ENCODE peak calls at places on chromosome 20, in nine cellular contexts. Q is esophagus muscularis mucosa, V is lower leg skin, E is uterus, W is adrenal gland, B is IMR-90, U is Peyer's patch, J is upper lobe of left lung, O is stomach. R is an unnamed sample.

GRCh38 chr20:53036992-53037391 is 64.8 kb downstream of the TSHZ2 start:
- DNase-seq in Q (peak; percentile 60), V (peak; percentile 89), E (peak; percentile 39), W (no peak), B (no peak), U (no peak), J (no peak), O (no peak), R (no peak)

GRCh38 chr20:38658879-38659612 is 57.4 kb downstream of the ARHGAP40 start:
- DNase-seq in Q (no peak), V (no peak), E (no peak), W (peak; percentile 25), B (no peak), U (peak; percentile 50), J (no peak), O (no peak), R (peak; percentile 46)

GRCh38 chr20:58623579-58624473 is 27.3 kb upstream of the STX16 start:
- DNase-seq in Q (no peak), V (no peak), E (peak; percentile 87), W (peak; percentile 89), B (peak; percentile 97), U (no peak), J (peak; percentile 83), O (no peak), R (no peak)

GRCh38 chr20:56540415-56540814 is 7.4 kb downstream of the FAM209B start:
- DNase-seq in Q (no peak), V (no peak), E (no peak), W (no peak), B (peak; percentile 24), U (no peak), J (no peak), O (no peak), R (no peak)

GRCh38 chr20:6058684-6059295 is 4.9 kb upstream of the LRRN4 start:
- DNase-seq in Q (no peak), V (peak; percentile 65), E (no peak), W (no peak), B (no peak), U (no peak), J (peak; percentile 46), O (peak; percentile 38), R (no peak)

GRCh38 chr20:25017257-25017803 is 24.8 kb upstream of the APMAP start:
- DNase-seq in Q (no peak), V (peak; percentile 94), E (no peak), W (no peak), B (no peak), U (peak; percentile 70), J (no peak), O (peak; percentile 98), R (no peak)

GRCh38 chr20:19806806-19807691 is 49.0 kb downstream of the RIN2 start:
- DNase-seq in Q (no peak), V (no peak), E (no peak), W (no peak), B (peak; percentile 35), U (no peak), J (no peak), O (no peak), R (no peak)

GRCh38 chr20:40816039-40816352 is 127.0 kb upstream of the MAFB start:
- DNase-seq in Q (no peak), V (no peak), E (no peak), W (no peak), B (no peak), U (no peak), J (no peak), O (no peak), R (no peak)

GRCh38 chr20:51531141-51531710 is 11.3 kb downstream of the NFATC2 start:
- DNase-seq in Q (no peak), V (no peak), E (no peak), W (no peak), B (peak; percentile 36), U (no peak), J (peak; percentile 59), O (no peak), R (no peak)

GRCh38 chr20:59683181-59683580 is 78.8 kb downstream of the PHACTR3 start:
- DNase-seq in Q (no peak), V (peak; percentile 64), E (no peak), W (no peak), B (no peak), U (no peak), J (no peak), O (no peak), R (no peak)

GRCh38 chr20:4876301-4876700 is 125.0 kb downstream of the SLC23A2 start:
- DNase-seq in Q (no peak), V (no peak), E (no peak), W (peak; percentile 1), B (no peak), U (no peak), J (no peak), O (no peak), R (no peak)

GRCh38 chr20:51712501-51713212 is 55.5 kb downstream of the ATP9A start:
- DNase-seq in Q (no peak), V (no peak), E (no peak), W (peak; percentile 51), B (peak; percentile 39), U (peak; percentile 43), J (peak; percentile 58), O (no peak), R (no peak)

GRCh38 chr20:20820104-20820503 is 107.7 kb upstream of the RALGAPA2 start:
- DNase-seq in Q (no peak), V (no peak), E (no peak), W (no peak), B (no peak), U (no peak), J (no peak), O (peak; percentile 37), R (no peak)

GRCh38 chr20:31516651-31517050 is 2.4 kb downstream of the HM13 start:
- DNase-seq in Q (no peak), V (no peak), E (no peak), W (no peak), B (no peak), U (no peak), J (no peak), O (no peak), R (no peak)

GRCh38 chr20:31516166-31516565 is 1.9 kb downstream of the HM13 start:
- DNase-seq in Q (no peak), V (no peak), E (no peak), W (no peak), B (no peak), U (no peak), J (no peak), O (no peak), R (no peak)

GRCh38 chr20:31515775-31516107 is 1.5 kb downstream of the HM13 start:
- DNase-seq in Q (no peak), V (no peak), E (no peak), W (no peak), B (no peak), U (no peak), J (no peak), O (no peak), R (peak; percentile 19)

GRCh38 chr20:31515072-31515774 is 981 bp downstream of the HM13 start:
- DNase-seq in Q (no peak), V (no peak), E (no peak), W (no peak), B (no peak), U (no peak), J (no peak), O (no peak), R (no peak)

DNA sequence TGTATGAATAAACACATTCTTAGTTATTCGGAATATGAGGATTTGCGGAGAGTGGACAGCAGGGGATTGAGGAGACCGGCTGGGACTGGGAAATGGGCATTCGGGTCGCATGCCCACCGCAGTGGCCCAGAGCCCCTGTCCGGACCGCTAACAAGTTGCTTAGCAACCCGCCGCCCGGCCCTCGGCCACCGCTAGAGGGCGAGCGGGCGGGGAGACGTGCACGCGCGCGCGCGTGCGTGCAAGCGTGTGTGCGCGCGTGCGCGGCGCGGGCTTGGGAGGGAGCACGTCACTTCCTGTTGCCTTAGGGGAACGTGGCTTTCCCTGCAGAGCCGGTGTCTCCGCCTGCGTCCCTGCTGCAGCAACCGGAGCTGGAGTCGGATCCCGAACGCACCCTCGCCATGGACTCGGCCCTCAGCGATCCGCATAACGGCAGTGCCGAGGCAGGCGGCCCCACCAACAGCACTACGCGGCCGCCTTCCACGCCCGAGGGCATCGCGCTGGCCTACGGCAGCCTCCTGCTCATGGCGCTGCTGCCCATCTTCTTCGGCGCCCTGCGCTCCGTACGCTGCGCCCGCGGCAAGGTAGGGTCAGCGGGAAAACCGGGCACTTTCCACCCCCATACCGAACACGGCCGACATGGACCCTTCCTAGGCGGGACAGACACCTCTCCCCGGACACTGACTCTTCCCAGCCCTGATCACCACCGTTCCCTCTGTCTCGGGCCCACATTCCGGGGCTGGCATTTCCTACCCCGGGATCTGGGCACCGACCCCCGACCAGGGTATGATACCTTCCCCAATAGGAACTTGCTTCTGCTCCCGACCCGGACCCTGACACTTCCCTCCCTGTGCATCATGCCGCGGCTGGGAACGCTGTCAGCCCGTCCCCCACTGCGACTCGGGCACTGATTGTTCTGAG is at the start of gene HM13:
- DNase-seq in Q (peak; percentile 96), V (peak; percentile 98), E (peak; percentile 92), W (peak; percentile 91), B (peak; percentile 94), U (peak; percentile 96), J (peak; percentile 100), O (peak; percentile 94), R (peak; percentile 96)
- TF ChIP-seq POLR2A in Q (peak; percentile 89), V (no peak), E (peak; percentile 82), W (peak; percentile 74), B (peak; percentile 90), U (peak; percentile 67), J (peak; percentile 67), O (no peak), R (peak; percentile 85)

GRCh38 chr20:34709836-34710567 is 5.9 kb downstream of the TP53INP2 start:
- DNase-seq in Q (no peak), V (peak; percentile 88), E (no peak), W (peak; percentile 61), B (peak; percentile 51), U (no peak), J (peak; percentile 95), O (peak; percentile 83), R (peak; percentile 89)
- TF ChIP-seq POLR2A in Q (no peak), V (no peak), E (peak; percentile 39), W (peak; percentile 32), B (no peak), U (no peak), J (no peak), O (no peak), R (no peak)

DNA sequence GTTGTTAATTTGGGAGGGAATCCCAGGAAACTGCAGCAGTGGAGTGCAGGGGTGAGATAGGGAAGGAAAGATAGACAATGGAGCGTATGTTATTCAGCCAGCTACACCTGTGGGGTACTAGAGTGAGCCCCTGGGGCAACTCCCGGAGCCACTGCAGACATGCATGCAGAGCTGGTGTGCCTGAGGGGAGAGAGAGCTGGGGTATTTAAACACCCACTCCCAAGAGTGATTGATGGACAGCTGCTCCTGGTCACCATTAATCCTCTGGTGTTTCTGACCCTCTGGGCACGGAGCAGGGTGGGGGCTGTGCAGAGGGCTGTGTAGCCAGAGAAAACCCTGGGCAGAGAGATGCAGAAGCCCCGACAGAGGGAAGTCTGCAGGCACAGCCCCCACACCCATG is 146.7 kb upstream of the CDH4 start:
- DNase-seq in Q (no peak), V (no peak), E (no peak), W (no peak), B (no peak), U (no peak), J (no peak), O (no peak), R (no peak)
- TF ChIP-seq POLR2A in Q (no peak), V (no peak), E (no peak), W (no peak), B (no peak), U (no peak), J (no peak), O (no peak), R (no peak)

DNA sequence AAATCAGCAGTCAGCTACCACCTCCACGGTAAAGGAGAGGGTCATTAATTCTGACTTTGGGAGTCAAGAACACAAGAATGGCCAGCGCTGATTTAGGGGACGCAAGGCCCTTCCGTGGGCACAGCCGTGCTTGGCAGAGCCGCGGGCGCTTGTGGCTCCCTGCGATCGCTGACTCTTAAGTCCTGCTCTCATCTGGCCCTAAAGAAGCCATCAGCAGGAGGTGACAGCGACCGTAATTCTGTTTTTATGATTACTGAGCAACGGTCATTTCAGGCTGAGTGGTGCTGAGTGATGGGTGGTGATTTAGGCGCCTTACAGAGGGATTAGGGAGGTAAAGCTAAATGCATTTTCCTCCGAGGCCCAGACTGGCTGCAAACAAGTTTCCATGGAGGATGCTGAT is 364.6 kb upstream of the SULF2 start:
- DNase-seq in Q (no peak), V (no peak), E (no peak), W (no peak), B (no peak), U (no peak), J (no peak), O (no peak), R (no peak)
- TF ChIP-seq POLR2A in Q (no peak), V (no peak), E (no peak), W (no peak), B (no peak), U (no peak), J (no peak), O (no peak), R (no peak)